ENCODE peak calls at places on chromosomes 4 and X, in seven cellular contexts. O, K, F, W, Z, X and G are unnamed samples.

GRCh38 chr4:101104264-101105052 is 242.9 kb downstream of the PPP3CA start:
- DNase-seq in O (no peak), W (no peak), Z (no peak), K (no peak), F (no peak), X (no peak), G (no peak)

GRCh38 chrX:31323658-31324057 is 251.8 kb upstream of the FTHL17 start:
- DNase-seq in O (no peak), Z (no peak), W (no peak), F (no peak), K (no peak), X (no peak), G (no peak)

GRCh38 chr4:16194199-16194598 is 32.1 kb downstream of the TAPT1 start:
- DNase-seq in F (no peak), W (no peak), K (no peak), X (no peak), Z (peak), O (no peak), G (no peak)

GRCh38 chrX:135543924-135544323 is 23.5 kb downstream of the INTS6L start:
- DNase-seq in X (peak), K (no peak), F (no peak), Z (no peak), O (no peak), W (peak), G (no peak)

GRCh38 chr4:82268050-82268825 is 105.6 kb downstream of the HNRNPD start:
- DNase-seq in X (peak), O (peak), K (no peak), W (peak), F (peak), Z (peak), G (peak)

GRCh38 chrX:153450114-153450948 is 4.5 kb upstream of the TREX2 start:
- DNase-seq in F (no peak), O (no peak), X (no peak), Z (no peak), W (no peak), K (no peak), G (no peak)

GRCh38 chr4:167717495-167717894 is 374.8 kb upstream of the ANXA10 start:
- DNase-seq in K (no peak), Z (no peak), O (no peak), W (no peak), X (no peak), F (no peak), G (no peak)

GRCh38 chr4:177256950-177257349 is 52.7 kb upstream of the NEIL3 start:
- DNase-seq in X (no peak), W (no peak), Z (no peak), O (no peak), F (no peak), K (no peak), G (no peak)

GRCh38 chrX:148723551-148723950 is 223.1 kb downstream of the AFF2 start:
- DNase-seq in W (no peak), Z (no peak), F (no peak), X (no peak), O (no peak), K (no peak), G (no peak)

GRCh38 chr4:185805262-185805802 is 6.7 kb downstream of the SORBS2 start:
- DNase-seq in O (no peak), Z (no peak), F (no peak), W (no peak), K (no peak), X (no peak), G (no peak)